ENCODE peak calls at places on chromosomes 6 and 20, in nine cellular contexts. One of them, this sample, is unnamed.

GRCh38 chr6:121435444-121436069 is at the start of gene GJA1:
- DNase-seq in DND-41: no peak
- DNase-seq in SIG-M5: no peak
- DNase-seq in natural killer cell: no peak
- DNase-seq in heart right ventricle: no peak
- DNase-seq in HFFc6: peak; percentile 74
- DNase-seq in activated T-helper 1 cell treated with anti-CD3 and anti-CD28 coated beads, Interleukin-12 subunit alpha, Interleukin-12 subunit beta, Interleukin-2, Interleukin-4 antibody, amounts not matched to agents 30 ng/mL and 10 ng/mL and 1 ng/mL, durations not matched to agents 14 hours and 24 hours and 36 hours: no peak
- DNase-seq in neural crest cell: peak; percentile 42
- DNase-seq in AG08395: peak; percentile 76
- DNase-seq in this sample: peak; percentile 46

GRCh38 chr20:25007491-25008305 is 15.1 kb upstream of the APMAP start:
- DNase-seq in neural crest cell: no peak
- DNase-seq in AG08395: no peak
- DNase-seq in DND-41: no peak
- DNase-seq in HFFc6: no peak
- DNase-seq in activated T-helper 1 cell treated with anti-CD3 and anti-CD28 coated beads, Interleukin-12 subunit alpha, Interleukin-12 subunit beta, Interleukin-2, Interleukin-4 antibody, amounts not matched to agents 30 ng/mL and 10 ng/mL and 1 ng/mL, durations not matched to agents 14 hours and 24 hours and 36 hours: no peak
- DNase-seq in natural killer cell: no peak
- DNase-seq in SIG-M5: no peak
- DNase-seq in heart right ventricle: no peak
- DNase-seq in this sample: no peak

GRCh38 chr6:155850408-155850841 is 394.8 kb upstream of the NOX3 start:
- DNase-seq in HFFc6: peak; percentile 6
- DNase-seq in SIG-M5: no peak
- DNase-seq in heart right ventricle: no peak
- DNase-seq in DND-41: no peak
- DNase-seq in neural crest cell: no peak
- DNase-seq in AG08395: peak; percentile 23
- DNase-seq in natural killer cell: no peak
- DNase-seq in activated T-helper 1 cell treated with anti-CD3 and anti-CD28 coated beads, Interleukin-12 subunit alpha, Interleukin-12 subunit beta, Interleukin-2, Interleukin-4 antibody, amounts not matched to agents 30 ng/mL and 10 ng/mL and 1 ng/mL, durations not matched to agents 14 hours and 24 hours and 36 hours: no peak
- DNase-seq in this sample: no peak

GRCh38 chr20:32474967-32475819 is 109.9 kb downstream of the NOL4L start:
- DNase-seq in heart right ventricle: peak; percentile 91
- DNase-seq in neural crest cell: peak; percentile 79
- DNase-seq in activated T-helper 1 cell treated with anti-CD3 and anti-CD28 coated beads, Interleukin-12 subunit alpha, Interleukin-12 subunit beta, Interleukin-2, Interleukin-4 antibody, amounts not matched to agents 30 ng/mL and 10 ng/mL and 1 ng/mL, durations not matched to agents 14 hours and 24 hours and 36 hours: no peak
- DNase-seq in HFFc6: peak; percentile 91
- DNase-seq in DND-41: no peak
- DNase-seq in natural killer cell: no peak
- DNase-seq in AG08395: peak; percentile 99
- DNase-seq in SIG-M5: no peak
- DNase-seq in this sample: peak; percentile 100

GRCh38 chr6:136371951-136372350 is 82.3 kb upstream of the BCLAF1 start:
- DNase-seq in HFFc6: no peak
- DNase-seq in activated T-helper 1 cell treated with anti-CD3 and anti-CD28 coated beads, Interleukin-12 subunit alpha, Interleukin-12 subunit beta, Interleukin-2, Interleukin-4 antibody, amounts not matched to agents 30 ng/mL and 10 ng/mL and 1 ng/mL, durations not matched to agents 14 hours and 24 hours and 36 hours: no peak
- DNase-seq in DND-41: no peak
- DNase-seq in SIG-M5: no peak
- DNase-seq in heart right ventricle: no peak
- DNase-seq in AG08395: peak; percentile 11
- DNase-seq in natural killer cell: no peak
- DNase-seq in neural crest cell: no peak
- DNase-seq in this sample: no peak

GRCh38 chr6:66264376-66264775 is 557.4 kb upstream of the EYS start:
- DNase-seq in SIG-M5: no peak
- DNase-seq in HFFc6: peak; percentile 0
- DNase-seq in activated T-helper 1 cell treated with anti-CD3 and anti-CD28 coated beads, Interleukin-12 subunit alpha, Interleukin-12 subunit beta, Interleukin-2, Interleukin-4 antibody, amounts not matched to agents 30 ng/mL and 10 ng/mL and 1 ng/mL, durations not matched to agents 14 hours and 24 hours and 36 hours: no peak
- DNase-seq in neural crest cell: no peak
- DNase-seq in heart right ventricle: no peak
- DNase-seq in AG08395: no peak
- DNase-seq in DND-41: no peak
- DNase-seq in natural killer cell: no peak
- DNase-seq in this sample: no peak

GRCh38 chr6:12648171-12648570 is 68.4 kb upstream of the PHACTR1 start:
- DNase-seq in natural killer cell: no peak
- DNase-seq in DND-41: no peak
- DNase-seq in AG08395: no peak
- DNase-seq in activated T-helper 1 cell treated with anti-CD3 and anti-CD28 coated beads, Interleukin-12 subunit alpha, Interleukin-12 subunit beta, Interleukin-2, Interleukin-4 antibody, amounts not matched to agents 30 ng/mL and 10 ng/mL and 1 ng/mL, durations not matched to agents 14 hours and 24 hours and 36 hours: no peak
- DNase-seq in HFFc6: no peak
- DNase-seq in heart right ventricle: no peak
- DNase-seq in neural crest cell: no peak
- DNase-seq in SIG-M5: no peak
- DNase-seq in this sample: no peak

GRCh38 chr6:135146160-135146920 is 34.8 kb upstream of the MYB start:
- DNase-seq in natural killer cell: no peak
- DNase-seq in neural crest cell: no peak
- DNase-seq in SIG-M5: no peak
- DNase-seq in HFFc6: peak; percentile 4
- DNase-seq in DND-41: no peak
- DNase-seq in heart right ventricle: no peak
- DNase-seq in AG08395: no peak
- DNase-seq in activated T-helper 1 cell treated with anti-CD3 and anti-CD28 coated beads, Interleukin-12 subunit alpha, Interleukin-12 subunit beta, Interleukin-2, Interleukin-4 antibody, amounts not matched to agents 30 ng/mL and 10 ng/mL and 1 ng/mL, durations not matched to agents 14 hours and 24 hours and 36 hours: no peak
- DNase-seq in this sample: no peak

GRCh38 chr6:14440215-14440890 is 322.8 kb downstream of the CD83 start:
- DNase-seq in DND-41: no peak
- DNase-seq in AG08395: peak; percentile 49
- DNase-seq in HFFc6: no peak
- DNase-seq in natural killer cell: no peak
- DNase-seq in SIG-M5: no peak
- DNase-seq in heart right ventricle: no peak
- DNase-seq in activated T-helper 1 cell treated with anti-CD3 and anti-CD28 coated beads, Interleukin-12 subunit alpha, Interleukin-12 subunit beta, Interleukin-2, Interleukin-4 antibody, amounts not matched to agents 30 ng/mL and 10 ng/mL and 1 ng/mL, durations not matched to agents 14 hours and 24 hours and 36 hours: no peak
- DNase-seq in neural crest cell: no peak
- DNase-seq in this sample: no peak

GRCh38 chr6:159169193-159169555 is at the start of gene FNDC1:
- DNase-seq in activated T-helper 1 cell treated with anti-CD3 and anti-CD28 coated beads, Interleukin-12 subunit alpha, Interleukin-12 subunit beta, Interleukin-2, Interleukin-4 antibody, amounts not matched to agents 30 ng/mL and 10 ng/mL and 1 ng/mL, durations not matched to agents 14 hours and 24 hours and 36 hours: peak; percentile 23
- DNase-seq in natural killer cell: no peak
- DNase-seq in SIG-M5: no peak
- DNase-seq in AG08395: peak; percentile 66
- DNase-seq in HFFc6: no peak
- DNase-seq in DND-41: no peak
- DNase-seq in heart right ventricle: peak; percentile 47
- DNase-seq in neural crest cell: peak; percentile 65
- DNase-seq in this sample: no peak

GRCh38 chr6:137218473-137218916 is 690 bp downstream of the IFNGR1 start:
- DNase-seq in natural killer cell: peak; percentile 44
- DNase-seq in AG08395: peak; percentile 56
- DNase-seq in neural crest cell: no peak
- DNase-seq in HFFc6: peak; percentile 89
- DNase-seq in heart right ventricle: no peak
- DNase-seq in DND-41: peak; percentile 19
- DNase-seq in activated T-helper 1 cell treated with anti-CD3 and anti-CD28 coated beads, Interleukin-12 subunit alpha, Interleukin-12 subunit beta, Interleukin-2, Interleukin-4 antibody, amounts not matched to agents 30 ng/mL and 10 ng/mL and 1 ng/mL, durations not matched to agents 14 hours and 24 hours and 36 hours: peak; percentile 33
- DNase-seq in SIG-M5: peak; percentile 27
- DNase-seq in this sample: no peak

GRCh38 chr6:1321715-1322114 is 9.8 kb downstream of the FOXQ1 start:
- DNase-seq in neural crest cell: no peak
- DNase-seq in natural killer cell: no peak
- DNase-seq in HFFc6: no peak
- DNase-seq in heart right ventricle: no peak
- DNase-seq in SIG-M5: no peak
- DNase-seq in activated T-helper 1 cell treated with anti-CD3 and anti-CD28 coated beads, Interleukin-12 subunit alpha, Interleukin-12 subunit beta, Interleukin-2, Interleukin-4 antibody, amounts not matched to agents 30 ng/mL and 10 ng/mL and 1 ng/mL, durations not matched to agents 14 hours and 24 hours and 36 hours: no peak
- DNase-seq in AG08395: peak; percentile 35
- DNase-seq in DND-41: no peak
- DNase-seq in this sample: no peak

GRCh38 chr6:158213925-158214674 is 46.0 kb downstream of the GTF2H5 start:
- DNase-seq in activated T-helper 1 cell treated with anti-CD3 and anti-CD28 coated beads, Interleukin-12 subunit alpha, Interleukin-12 subunit beta, Interleukin-2, Interleukin-4 antibody, amounts not matched to agents 30 ng/mL and 10 ng/mL and 1 ng/mL, durations not matched to agents 14 hours and 24 hours and 36 hours: peak; percentile 51
- DNase-seq in natural killer cell: no peak
- DNase-seq in HFFc6: peak; percentile 66
- DNase-seq in neural crest cell: peak; percentile 46
- DNase-seq in AG08395: peak; percentile 75
- DNase-seq in DND-41: peak; percentile 61
- DNase-seq in heart right ventricle: peak; percentile 43
- DNase-seq in SIG-M5: no peak
- DNase-seq in this sample: peak; percentile 74

GRCh38 chr6:35312076-35312762 is 14.6 kb downstream of the DEF6 start:
- DNase-seq in natural killer cell: no peak
- DNase-seq in heart right ventricle: no peak
- DNase-seq in activated T-helper 1 cell treated with anti-CD3 and anti-CD28 coated beads, Interleukin-12 subunit alpha, Interleukin-12 subunit beta, Interleukin-2, Interleukin-4 antibody, amounts not matched to agents 30 ng/mL and 10 ng/mL and 1 ng/mL, durations not matched to agents 14 hours and 24 hours and 36 hours: no peak
- DNase-seq in SIG-M5: no peak
- DNase-seq in AG08395: no peak
- DNase-seq in DND-41: no peak
- DNase-seq in HFFc6: no peak
- DNase-seq in neural crest cell: no peak
- DNase-seq in this sample: no peak

GRCh38 chr6:146526192-146526591 is 17.4 kb upstream of the RAB32 start:
- DNase-seq in HFFc6: peak; percentile 21
- DNase-seq in DND-41: no peak
- DNase-seq in SIG-M5: no peak
- DNase-seq in neural crest cell: no peak
- DNase-seq in natural killer cell: no peak
- DNase-seq in heart right ventricle: no peak
- DNase-seq in AG08395: peak; percentile 23
- DNase-seq in activated T-helper 1 cell treated with anti-CD3 and anti-CD28 coated beads, Interleukin-12 subunit alpha, Interleukin-12 subunit beta, Interleukin-2, Interleukin-4 antibody, amounts not matched to agents 30 ng/mL and 10 ng/mL and 1 ng/mL, durations not matched to agents 14 hours and 24 hours and 36 hours: no peak
- DNase-seq in this sample: no peak

GRCh38 chr6:151149788-151150187 is 90.0 kb upstream of the AKAP12 start:
- DNase-seq in heart right ventricle: no peak
- DNase-seq in SIG-M5: no peak
- DNase-seq in AG08395: no peak
- DNase-seq in neural crest cell: no peak
- DNase-seq in HFFc6: no peak
- DNase-seq in activated T-helper 1 cell treated with anti-CD3 and anti-CD28 coated beads, Interleukin-12 subunit alpha, Interleukin-12 subunit beta, Interleukin-2, Interleukin-4 antibody, amounts not matched to agents 30 ng/mL and 10 ng/mL and 1 ng/mL, durations not matched to agents 14 hours and 24 hours and 36 hours: no peak
- DNase-seq in DND-41: no peak
- DNase-seq in natural killer cell: no peak
- DNase-seq in this sample: no peak

GRCh38 chr20:38386004-38386403 is 39.7 kb downstream of the LBP start:
- DNase-seq in HFFc6: no peak
- DNase-seq in neural crest cell: no peak
- DNase-seq in natural killer cell: no peak
- DNase-seq in AG08395: no peak
- DNase-seq in activated T-helper 1 cell treated with anti-CD3 and anti-CD28 coated beads, Interleukin-12 subunit alpha, Interleukin-12 subunit beta, Interleukin-2, Interleukin-4 antibody, amounts not matched to agents 30 ng/mL and 10 ng/mL and 1 ng/mL, durations not matched to agents 14 hours and 24 hours and 36 hours: no peak
- DNase-seq in DND-41: no peak
- DNase-seq in heart right ventricle: no peak
- DNase-seq in SIG-M5: no peak
- DNase-seq in this sample: no peak

GRCh38 chr6:6712258-6712978 is 123.9 kb downstream of the LY86 start:
- DNase-seq in natural killer cell: no peak
- DNase-seq in neural crest cell: no peak
- DNase-seq in AG08395: peak; percentile 93
- DNase-seq in HFFc6: no peak
- DNase-seq in SIG-M5: peak; percentile 61
- DNase-seq in activated T-helper 1 cell treated with anti-CD3 and anti-CD28 coated beads, Interleukin-12 subunit alpha, Interleukin-12 subunit beta, Interleukin-2, Interleukin-4 antibody, amounts not matched to agents 30 ng/mL and 10 ng/mL and 1 ng/mL, durations not matched to agents 14 hours and 24 hours and 36 hours: no peak
- DNase-seq in heart right ventricle: no peak
- DNase-seq in DND-41: peak; percentile 57
- DNase-seq in this sample: peak; percentile 70

GRCh38 chr6:169933839-169934698 is 182.6 kb downstream of the ERMARD start:
- DNase-seq in DND-41: no peak
- DNase-seq in AG08395: peak; percentile 82
- DNase-seq in activated T-helper 1 cell treated with anti-CD3 and anti-CD28 coated beads, Interleukin-12 subunit alpha, Interleukin-12 subunit beta, Interleukin-2, Interleukin-4 antibody, amounts not matched to agents 30 ng/mL and 10 ng/mL and 1 ng/mL, durations not matched to agents 14 hours and 24 hours and 36 hours: no peak
- DNase-seq in heart right ventricle: peak; percentile 74
- DNase-seq in HFFc6: no peak
- DNase-seq in SIG-M5: no peak
- DNase-seq in natural killer cell: no peak
- DNase-seq in neural crest cell: no peak
- DNase-seq in this sample: no peak

GRCh38 chr6:165821754-165822153 is 158.7 kb upstream of the PDE10A start:
- DNase-seq in HFFc6: no peak
- DNase-seq in DND-41: no peak
- DNase-seq in neural crest cell: no peak
- DNase-seq in AG08395: no peak
- DNase-seq in SIG-M5: no peak
- DNase-seq in activated T-helper 1 cell treated with anti-CD3 and anti-CD28 coated beads, Interleukin-12 subunit alpha, Interleukin-12 subunit beta, Interleukin-2, Interleukin-4 antibody, amounts not matched to agents 30 ng/mL and 10 ng/mL and 1 ng/mL, durations not matched to agents 14 hours and 24 hours and 36 hours: no peak
- DNase-seq in heart right ventricle: no peak
- DNase-seq in natural killer cell: no peak
- DNase-seq in this sample: no peak

GRCh38 chr6:20891161-20891560 is 356.9 kb downstream of the CDKAL1 start:
- DNase-seq in SIG-M5: no peak
- DNase-seq in DND-41: no peak
- DNase-seq in AG08395: no peak
- DNase-seq in heart right ventricle: no peak
- DNase-seq in activated T-helper 1 cell treated with anti-CD3 and anti-CD28 coated beads, Interleukin-12 subunit alpha, Interleukin-12 subunit beta, Interleukin-2, Interleukin-4 antibody, amounts not matched to agents 30 ng/mL and 10 ng/mL and 1 ng/mL, durations not matched to agents 14 hours and 24 hours and 36 hours: no peak
- DNase-seq in HFFc6: no peak
- DNase-seq in neural crest cell: no peak
- DNase-seq in natural killer cell: no peak
- DNase-seq in this sample: no peak

GRCh38 chr6:116286773-116287358 is 7.1 kb upstream of the TSPYL1 start:
- DNase-seq in HFFc6: no peak
- DNase-seq in activated T-helper 1 cell treated with anti-CD3 and anti-CD28 coated beads, Interleukin-12 subunit alpha, Interleukin-12 subunit beta, Interleukin-2, Interleukin-4 antibody, amounts not matched to agents 30 ng/mL and 10 ng/mL and 1 ng/mL, durations not matched to agents 14 hours and 24 hours and 36 hours: no peak
- DNase-seq in natural killer cell: no peak
- DNase-seq in neural crest cell: no peak
- DNase-seq in AG08395: no peak
- DNase-seq in SIG-M5: no peak
- DNase-seq in DND-41: no peak
- DNase-seq in heart right ventricle: no peak
- DNase-seq in this sample: no peak

GRCh38 chr6:137571854-137572253 is 77.7 kb upstream of the OLIG3 start:
- DNase-seq in neural crest cell: peak; percentile 40
- DNase-seq in DND-41: peak; percentile 65
- DNase-seq in AG08395: no peak
- DNase-seq in HFFc6: no peak
- DNase-seq in natural killer cell: peak; percentile 37
- DNase-seq in heart right ventricle: no peak
- DNase-seq in activated T-helper 1 cell treated with anti-CD3 and anti-CD28 coated beads, Interleukin-12 subunit alpha, Interleukin-12 subunit beta, Interleukin-2, Interleukin-4 antibody, amounts not matched to agents 30 ng/mL and 10 ng/mL and 1 ng/mL, durations not matched to agents 14 hours and 24 hours and 36 hours: peak; percentile 22
- DNase-seq in SIG-M5: no peak
- DNase-seq in this sample: peak; percentile 64

GRCh38 chr6:6969761-6970223 is 138.0 kb upstream of the RREB1 start:
- DNase-seq in HFFc6: no peak
- DNase-seq in SIG-M5: no peak
- DNase-seq in AG08395: no peak
- DNase-seq in activated T-helper 1 cell treated with anti-CD3 and anti-CD28 coated beads, Interleukin-12 subunit alpha, Interleukin-12 subunit beta, Interleukin-2, Interleukin-4 antibody, amounts not matched to agents 30 ng/mL and 10 ng/mL and 1 ng/mL, durations not matched to agents 14 hours and 24 hours and 36 hours: no peak
- DNase-seq in natural killer cell: no peak
- DNase-seq in neural crest cell: no peak
- DNase-seq in DND-41: no peak
- DNase-seq in heart right ventricle: no peak
- DNase-seq in this sample: peak; percentile 98

GRCh38 chr20:56924316-56924975 is 295.3 kb downstream of the TFAP2C start:
- DNase-seq in SIG-M5: no peak
- DNase-seq in activated T-helper 1 cell treated with anti-CD3 and anti-CD28 coated beads, Interleukin-12 subunit alpha, Interleukin-12 subunit beta, Interleukin-2, Interleukin-4 antibody, amounts not matched to agents 30 ng/mL and 10 ng/mL and 1 ng/mL, durations not matched to agents 14 hours and 24 hours and 36 hours: no peak
- DNase-seq in heart right ventricle: no peak
- DNase-seq in HFFc6: no peak
- DNase-seq in neural crest cell: no peak
- DNase-seq in DND-41: no peak
- DNase-seq in AG08395: no peak
- DNase-seq in natural killer cell: no peak
- DNase-seq in this sample: no peak

GRCh38 chr6:54107470-54107869 is 3.8 kb upstream of the MLIP start:
- DNase-seq in SIG-M5: no peak
- DNase-seq in activated T-helper 1 cell treated with anti-CD3 and anti-CD28 coated beads, Interleukin-12 subunit alpha, Interleukin-12 subunit beta, Interleukin-2, Interleukin-4 antibody, amounts not matched to agents 30 ng/mL and 10 ng/mL and 1 ng/mL, durations not matched to agents 14 hours and 24 hours and 36 hours: no peak
- DNase-seq in HFFc6: no peak
- DNase-seq in heart right ventricle: no peak
- DNase-seq in neural crest cell: no peak
- DNase-seq in natural killer cell: no peak
- DNase-seq in DND-41: no peak
- DNase-seq in AG08395: no peak
- DNase-seq in this sample: no peak

GRCh38 chr6:39853604-39854003 is 61.4 kb downstream of the DAAM2 start:
- DNase-seq in heart right ventricle: no peak
- DNase-seq in HFFc6: no peak
- DNase-seq in SIG-M5: no peak
- DNase-seq in natural killer cell: no peak
- DNase-seq in activated T-helper 1 cell treated with anti-CD3 and anti-CD28 coated beads, Interleukin-12 subunit alpha, Interleukin-12 subunit beta, Interleukin-2, Interleukin-4 antibody, amounts not matched to agents 30 ng/mL and 10 ng/mL and 1 ng/mL, durations not matched to agents 14 hours and 24 hours and 36 hours: no peak
- DNase-seq in AG08395: no peak
- DNase-seq in DND-41: no peak
- DNase-seq in neural crest cell: no peak
- DNase-seq in this sample: no peak

GRCh38 chr6:54185885-54186284 is 74.6 kb downstream of the MLIP start:
- DNase-seq in activated T-helper 1 cell treated with anti-CD3 and anti-CD28 coated beads, Interleukin-12 subunit alpha, Interleukin-12 subunit beta, Interleukin-2, Interleukin-4 antibody, amounts not matched to agents 30 ng/mL and 10 ng/mL and 1 ng/mL, durations not matched to agents 14 hours and 24 hours and 36 hours: no peak
- DNase-seq in SIG-M5: no peak
- DNase-seq in neural crest cell: no peak
- DNase-seq in DND-41: no peak
- DNase-seq in HFFc6: no peak
- DNase-seq in natural killer cell: no peak
- DNase-seq in heart right ventricle: no peak
- DNase-seq in AG08395: no peak
- DNase-seq in this sample: no peak

GRCh38 chr20:10228330-10228729 is 9.7 kb downstream of the SNAP25 start:
- DNase-seq in HFFc6: no peak
- DNase-seq in natural killer cell: no peak
- DNase-seq in heart right ventricle: no peak
- DNase-seq in SIG-M5: no peak
- DNase-seq in activated T-helper 1 cell treated with anti-CD3 and anti-CD28 coated beads, Interleukin-12 subunit alpha, Interleukin-12 subunit beta, Interleukin-2, Interleukin-4 antibody, amounts not matched to agents 30 ng/mL and 10 ng/mL and 1 ng/mL, durations not matched to agents 14 hours and 24 hours and 36 hours: no peak
- DNase-seq in neural crest cell: no peak
- DNase-seq in DND-41: no peak
- DNase-seq in AG08395: no peak
- DNase-seq in this sample: no peak

GRCh38 chr6:148682990-148683389 is 63.8 kb upstream of the UST start:
- DNase-seq in activated T-helper 1 cell treated with anti-CD3 and anti-CD28 coated beads, Interleukin-12 subunit alpha, Interleukin-12 subunit beta, Interleukin-2, Interleukin-4 antibody, amounts not matched to agents 30 ng/mL and 10 ng/mL and 1 ng/mL, durations not matched to agents 14 hours and 24 hours and 36 hours: no peak
- DNase-seq in natural killer cell: no peak
- DNase-seq in AG08395: no peak
- DNase-seq in neural crest cell: no peak
- DNase-seq in HFFc6: no peak
- DNase-seq in SIG-M5: peak; percentile 81
- DNase-seq in heart right ventricle: no peak
- DNase-seq in DND-41: no peak
- DNase-seq in this sample: no peak

GRCh38 chr6:27837636-27838512 is 74.3 kb downstream of the OR2B2 start:
- DNase-seq in HFFc6: peak; percentile 100
- DNase-seq in neural crest cell: peak; percentile 71
- DNase-seq in natural killer cell: peak; percentile 78
- DNase-seq in AG08395: peak; percentile 95
- DNase-seq in DND-41: peak; percentile 92
- DNase-seq in SIG-M5: peak; percentile 91
- DNase-seq in activated T-helper 1 cell treated with anti-CD3 and anti-CD28 coated beads, Interleukin-12 subunit alpha, Interleukin-12 subunit beta, Interleukin-2, Interleukin-4 antibody, amounts not matched to agents 30 ng/mL and 10 ng/mL and 1 ng/mL, durations not matched to agents 14 hours and 24 hours and 36 hours: peak; percentile 83
- DNase-seq in heart right ventricle: peak; percentile 61
- DNase-seq in this sample: peak; percentile 91

This sample was measured in Caco-2.